ENCODE peak calls at places on chromosomes 16 and 17, in seven cellular contexts. J is Calu3; E is heart left ventricle; A is HuH-7; O is effector CD4-positive, alpha-beta T cell; G is stimulated activated CD8-positive, alpha-beta memory T cell treated with anti-CD3 and anti-CD28 coated beads, Interleukin-7, amount 100 ng/mL, for 1 hour; I is activated naive CD4-positive, alpha-beta T cell. P is an unnamed sample.

GRCh38 chr17:38908676-38909181 is 16.7 kb upstream of the LASP1NB start:
- DNase-seq in J (no peak), E (no peak), A (no peak), O (no peak), G (no peak), I (no peak), P (no peak)

GRCh38 chr16:73054131-73054496 is 6.2 kb upstream of the ZFHX3 start:
- DNase-seq in J (no peak), E (no peak), A (no peak), O (no peak), G (no peak), I (no peak), P (no peak)

GRCh38 chr16:78693496-78693895 is 594.0 kb downstream of the WWOX start:
- DNase-seq in J (no peak), E (no peak), A (no peak), O (no peak), G (no peak), I (no peak), P (no peak)

GRCh38 chr17:4877089-4877488 is 22.2 kb upstream of the C17orf107 start:
- DNase-seq in J (no peak), E (no peak), A (no peak), O (no peak), G (no peak), I (no peak), P (no peak)

GRCh38 chr16:83533193-83533592 is 274.6 kb upstream of the HSBP1 start:
- DNase-seq in J (no peak), E (no peak), A (no peak), O (no peak), G (no peak), I (no peak), P (no peak)

GRCh38 chr16:53968454-53968853 is 264.5 kb downstream of the FTO start:
- DNase-seq in J (no peak), E (no peak), A (no peak), O (no peak), G (no peak), I (no peak), P (no peak)

GRCh38 chr16:81514041-81514559 is 69.5 kb downstream of the CMIP start:
- DNase-seq in J (no peak), E (no peak), A (no peak), O (no peak), G (no peak), I (no peak), P (no peak)

GRCh38 chr16:84687715-84688114 is 12.1 kb upstream of the USP10 start:
- DNase-seq in J (no peak), E (no peak), A (no peak), O (no peak), G (no peak), I (no peak), P (no peak)

GRCh38 chr16:10971560-10971961 is 27.2 kb downstream of the CLEC16A start:
- DNase-seq in J (peak), E (peak), A (peak), O (peak), G (no peak), I (no peak), P (no peak)

GRCh38 chr16:89581861-89582563 is 6.5 kb downstream of the CPNE7 start:
- DNase-seq in J (peak), E (no peak), A (no peak), O (no peak), G (no peak), I (no peak), P (no peak)

GRCh38 chr17:7922499-7923289 is 6.6 kb upstream of the RNF227 start:
- DNase-seq in J (peak), E (peak), A (no peak), O (peak), G (peak), I (peak), P (no peak)

GRCh38 chr16:11361751-11362742 is 16.8 kb downstream of the RMI2 start:
- DNase-seq in J (no peak), E (no peak), A (no peak), O (no peak), G (no peak), I (no peak), P (no peak)

GRCh38 chr17:57877803-57878202 is 28.0 kb upstream of the MRPS23 start:
- DNase-seq in J (no peak), E (no peak), A (no peak), O (no peak), G (no peak), I (no peak), P (no peak)

GRCh38 chr17:61247438-61247837 is 152.2 kb upstream of the TBX2 start:
- DNase-seq in J (no peak), E (peak), A (no peak), O (no peak), G (no peak), I (no peak), P (no peak)

GRCh38 chr16:67029249-67030096 is 524 bp downstream of the CBFB start:
- DNase-seq in J (peak), E (peak), A (no peak), O (peak), G (peak), I (peak), P (no peak)

GRCh38 chr17:61426482-61427304 is 25.5 kb upstream of the TBX4 start:
- DNase-seq in J (no peak), E (no peak), A (no peak), O (no peak), G (no peak), I (no peak), P (no peak)

GRCh38 chr17:17710728-17711541 is 29.7 kb downstream of the RAI1 start:
- DNase-seq in J (peak), E (no peak), A (peak), O (no peak), G (no peak), I (no peak), P (peak)

GRCh38 chr16:24612656-24613055 is 73.3 kb downstream of the RBBP6 start:
- DNase-seq in J (no peak), E (no peak), A (no peak), O (no peak), G (no peak), I (no peak), P (no peak)

GRCh38 chr17:1264196-1264595 is 6.0 kb upstream of the BHLHA9 start:
- DNase-seq in J (no peak), E (no peak), A (no peak), O (no peak), G (no peak), I (no peak), P (no peak)

GRCh38 chr17:16327018-16327417 is 26.3 kb downstream of the CENPV start:
- DNase-seq in J (no peak), E (no peak), A (no peak), O (no peak), G (no peak), I (no peak), P (no peak)

P was measured in SW 1271.